ENCODE peak calls at places on chromosomes 11 and 22, in seven cellular contexts. L is osteocyte, E is CD14-positive monocyte, O is foreskin fibroblast, Z is DND-41, V is body of pancreas, A is AG10803. C is an unnamed sample.

GRCh38 chr22:50569041-50569459 is 6.3 kb upstream of the SYCE3 start:
- DNase-seq in Z (no peak), A (no peak), E (no peak), O (no peak), V (peak), L (no peak), C (no peak)

GRCh38 chr11:32353884-32354283 is 81.5 kb downstream of the WT1 start:
- DNase-seq in O (no peak), V (no peak), E (no peak), L (no peak), A (no peak), Z (no peak), C (no peak)

GRCh38 chr22:36644333-36644757 is 59.2 kb downstream of the CACNG2 start:
- DNase-seq in Z (peak), E (no peak), L (peak), A (peak), V (peak), O (peak), C (peak)

GRCh38 chr22:17655289-17655688 is 16.7 kb downstream of the BCL2L13 start:
- DNase-seq in V (no peak), E (no peak), Z (no peak), L (no peak), A (no peak), O (no peak), C (no peak)

GRCh38 chr11:3614742-3615171 is 27.0 kb downstream of the ART5 start:
- DNase-seq in V (no peak), A (peak), E (peak), Z (peak), L (no peak), O (peak), C (peak)

GRCh38 chr11:106133529-106133928 is 56.1 kb downstream of the AASDHPPT start:
- DNase-seq in Z (no peak), L (no peak), O (peak), A (no peak), E (no peak), V (no peak), C (no peak)

GRCh38 chr11:63767415-63768231 is 952 bp downstream of the ZFTA start:
- DNase-seq in E (peak), A (peak), O (peak), L (no peak), Z (peak), V (peak), C (peak)

GRCh38 chr11:70650075-70650909 is 252.0 kb downstream of the CTTN start:
- DNase-seq in Z (peak), A (peak), V (peak), E (no peak), L (no peak), O (peak), C (peak)

GRCh38 chr11:8105666-8106065 is 24.7 kb downstream of the TUB start:
- DNase-seq in O (no peak), A (no peak), E (no peak), L (no peak), V (no peak), Z (no peak), C (no peak)

GRCh38 chr11:2885017-2885675 is 429 bp downstream of the CDKN1C start:
- DNase-seq in E (no peak), L (no peak), V (peak), A (peak), O (peak), Z (no peak), C (peak)

GRCh38 chr22:42970029-42970428 is 44.9 kb downstream of the PACSIN2 start:
- DNase-seq in O (no peak), L (no peak), A (no peak), Z (no peak), E (no peak), V (no peak), C (peak)

GRCh38 chr22:41094036-41094435 is 1.6 kb downstream of the EP300 start:
- DNase-seq in Z (peak), V (no peak), A (peak), L (no peak), O (peak), E (no peak), C (peak)

GRCh38 chr22:26923498-26923897 is 266.1 kb downstream of the MIAT start:
- DNase-seq in L (no peak), O (no peak), V (no peak), A (no peak), Z (no peak), E (no peak), C (no peak)

GRCh38 chr11:70604221-70604620 is 205.9 kb downstream of the CTTN start:
- DNase-seq in E (no peak), Z (no peak), O (no peak), V (no peak), A (no peak), L (no peak), C (no peak)

GRCh38 chr11:73851046-73851764 is 25.4 kb downstream of the COA4 start:
- DNase-seq in O (no peak), E (no peak), L (no peak), V (no peak), A (no peak), Z (no peak), C (no peak)

GRCh38 chr11:72228229-72228843 is 3.8 kb downstream of the INPPL1 start:
- DNase-seq in V (no peak), O (no peak), E (no peak), Z (no peak), L (peak), A (no peak), C (no peak)

GRCh38 chr11:15816270-15816871 is 540.0 kb downstream of the SOX6 start:
- DNase-seq in O (peak), L (peak), V (no peak), A (peak), E (peak), Z (no peak), C (peak)

GRCh38 chr11:44258190-44258489 is 51.8 kb downstream of the ALX4 start:
- DNase-seq in E (no peak), O (peak), L (peak), V (no peak), Z (no peak), A (peak), C (no peak)

GRCh38 chr22:30606455-30607299 is at the start of gene TCN2:
- DNase-seq in V (peak), O (peak), A (peak), E (peak), L (no peak), Z (no peak), C (peak)

GRCh38 chr11:10489444-10489785 is 34.4 kb downstream of the AMPD3 start:
- DNase-seq in L (no peak), O (no peak), E (no peak), A (no peak), Z (no peak), V (no peak), C (peak)

GRCh38 chr11:10488581-10489443 is 33.7 kb downstream of the AMPD3 start:
- DNase-seq in E (no peak), O (no peak), A (no peak), L (peak), V (no peak), Z (no peak), C (peak)

GRCh38 chr11:10490032-10490397 is 35.0 kb downstream of the AMPD3 start:
- DNase-seq in V (no peak), L (peak), O (no peak), A (no peak), E (no peak), Z (no peak), C (peak)

GRCh38 chr11:10492084-10492483 is 37.0 kb downstream of the AMPD3 start:
- DNase-seq in E (no peak), L (no peak), Z (no peak), O (peak), V (no peak), A (peak), C (no peak)

DNA sequence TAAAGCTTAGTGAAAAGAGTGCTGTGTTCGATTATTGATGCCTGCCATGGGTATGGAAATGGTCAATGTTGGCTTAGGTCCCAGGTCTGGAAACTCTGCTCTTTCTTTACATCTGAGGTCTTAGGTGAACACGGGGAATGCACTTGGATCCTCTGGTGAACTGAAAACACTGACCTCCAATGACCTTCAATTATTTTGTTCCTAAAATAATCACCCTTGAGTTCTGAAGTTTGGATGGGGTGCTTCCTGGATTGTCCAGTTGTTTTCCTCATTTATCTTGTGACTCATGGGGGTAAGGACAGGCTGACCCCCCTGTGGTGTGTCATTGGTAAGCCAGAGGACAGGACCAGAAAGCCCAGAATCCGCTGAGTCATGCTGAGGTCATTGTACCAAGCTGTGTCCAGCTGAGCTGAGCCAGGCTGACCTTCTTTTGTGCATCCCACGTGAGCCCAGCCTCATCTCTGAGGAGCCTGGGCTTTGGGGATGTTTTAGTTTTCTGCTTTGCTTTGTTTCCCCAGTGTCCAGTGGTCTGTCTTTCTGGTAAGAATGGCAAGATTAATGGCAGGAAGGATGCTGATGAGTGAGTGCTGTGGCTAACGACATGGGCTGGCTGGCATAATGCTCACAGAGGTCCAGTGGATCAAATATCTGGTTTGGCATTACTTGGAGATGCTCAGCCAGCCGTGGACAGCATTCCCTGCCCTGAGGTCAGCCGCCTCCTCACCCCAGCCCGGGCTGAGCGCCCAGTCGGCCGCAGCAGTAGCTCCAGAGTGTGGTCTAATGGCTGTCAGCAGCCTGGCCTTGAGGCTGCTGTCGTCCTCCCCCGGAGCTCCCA is 35.6 kb downstream of the AMPD3 start:
- DNase-seq in L (peak), E (peak), V (peak), Z (no peak), A (peak), O (peak), C (no peak)
- TF ChIP-seq CTCF in L (no peak), E (no peak), V (no peak), Z (no peak), A (no peak), O (no peak), C (no peak)

DNA sequence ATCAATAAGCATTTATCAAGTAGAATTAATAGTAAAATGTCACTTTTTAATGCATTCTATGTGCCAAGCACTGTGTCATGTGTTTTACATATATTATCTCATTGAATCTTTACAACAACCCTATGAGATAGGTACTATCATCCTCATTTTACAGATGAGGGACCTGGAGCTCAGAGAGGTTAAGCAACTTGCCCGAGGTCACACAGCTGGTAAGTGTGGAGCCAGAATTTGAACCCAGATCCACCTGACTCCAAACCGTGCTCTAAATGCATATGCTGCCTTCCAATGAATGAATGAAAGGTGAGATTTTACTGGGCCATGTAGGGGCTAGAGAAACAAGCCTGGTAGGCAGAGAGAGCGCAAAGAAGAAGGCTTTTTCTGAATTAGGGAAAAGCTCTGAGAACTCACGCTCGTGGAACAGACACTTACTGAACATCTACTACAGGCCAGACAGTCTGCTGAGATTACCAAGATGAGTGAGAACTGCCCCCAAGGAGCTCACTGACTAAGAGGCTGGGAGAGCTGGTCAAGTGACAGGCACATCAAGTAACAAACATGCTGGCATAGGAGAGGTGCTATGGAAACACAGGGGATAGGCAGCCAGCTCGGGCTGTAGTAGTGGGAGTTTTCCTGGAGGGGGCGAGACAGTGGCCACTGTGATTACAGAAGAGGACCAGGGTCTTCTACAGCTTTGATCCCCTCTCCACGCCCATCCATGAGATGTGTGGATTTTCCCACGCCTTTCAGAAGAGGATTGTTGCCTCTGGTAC is 4.4 kb downstream of the ABCG4 start:
- DNase-seq in Z (no peak), E (no peak), L (no peak), V (no peak), A (no peak), O (no peak), C (no peak)
- TF ChIP-seq CTCF in Z (peak), E (peak), L (no peak), V (no peak), A (no peak), O (no peak), C (no peak)

GRCh38 chr22:46087816-46088277 is 62.5 kb upstream of the PPARA start:
- DNase-seq in V (peak), Z (peak), L (no peak), O (peak), E (no peak), A (peak), C (no peak)
- TF ChIP-seq CTCF in V (no peak), Z (no peak), L (no peak), O (no peak), E (no peak), A (no peak), C (no peak)

DNA sequence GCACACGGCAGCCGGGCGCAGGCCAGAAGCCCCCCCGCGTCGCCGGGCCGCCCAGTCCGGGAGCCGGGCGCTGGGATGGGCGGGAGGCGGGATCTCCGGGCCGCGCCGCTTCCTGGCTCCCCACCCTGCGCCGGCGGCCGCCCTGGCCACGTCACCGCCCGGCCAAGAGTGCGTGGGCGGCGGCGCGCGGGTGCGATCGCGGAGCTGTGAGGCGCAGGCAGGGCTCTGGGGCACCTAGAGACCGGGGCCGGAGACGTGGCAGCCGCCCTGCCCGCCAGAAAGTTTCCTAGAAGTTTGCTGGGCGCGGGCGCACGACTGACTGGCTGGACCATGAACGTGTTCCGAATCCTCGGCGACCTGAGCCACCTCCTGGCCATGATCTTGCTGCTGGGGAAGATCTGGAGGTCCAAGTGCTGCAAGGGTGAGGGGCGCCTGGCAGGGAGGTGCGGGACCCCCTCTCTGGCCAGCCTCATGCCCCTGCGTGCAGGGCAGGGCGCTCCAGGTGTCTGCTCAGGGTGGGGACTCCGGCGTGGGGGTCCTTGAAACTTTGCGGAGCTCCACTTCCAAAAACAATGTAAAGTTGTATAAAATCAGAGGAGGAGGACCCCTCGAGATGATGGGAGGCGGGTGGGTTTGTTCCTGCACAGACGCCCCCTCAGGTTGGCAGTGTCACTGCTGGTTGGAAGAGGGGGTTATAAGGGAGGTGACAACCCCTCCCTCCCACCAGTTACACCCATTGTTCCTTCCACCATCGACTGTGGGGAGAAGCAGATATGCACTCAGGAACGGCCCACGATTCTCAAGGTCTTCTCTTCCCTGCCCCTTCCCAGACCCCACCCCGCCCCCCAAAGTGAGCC is at the start of gene KDELR3:
- DNase-seq in Z (no peak), E (no peak), V (peak), O (peak), A (peak), L (no peak), C (peak)
- TF ChIP-seq CTCF in Z (peak), E (no peak), V (peak), O (no peak), A (peak), L (peak), C (peak)

GRCh38 chr11:74871037-74871436 is 77.9 kb downstream of the XRRA1 start:
- DNase-seq in L (no peak), V (no peak), O (no peak), E (no peak), Z (no peak), A (no peak), C (no peak)

GRCh38 chr11:74866557-74866956 is 82.3 kb downstream of the XRRA1 start:
- DNase-seq in O (no peak), V (no peak), A (no peak), L (no peak), E (no peak), Z (no peak), C (no peak)

DNA sequence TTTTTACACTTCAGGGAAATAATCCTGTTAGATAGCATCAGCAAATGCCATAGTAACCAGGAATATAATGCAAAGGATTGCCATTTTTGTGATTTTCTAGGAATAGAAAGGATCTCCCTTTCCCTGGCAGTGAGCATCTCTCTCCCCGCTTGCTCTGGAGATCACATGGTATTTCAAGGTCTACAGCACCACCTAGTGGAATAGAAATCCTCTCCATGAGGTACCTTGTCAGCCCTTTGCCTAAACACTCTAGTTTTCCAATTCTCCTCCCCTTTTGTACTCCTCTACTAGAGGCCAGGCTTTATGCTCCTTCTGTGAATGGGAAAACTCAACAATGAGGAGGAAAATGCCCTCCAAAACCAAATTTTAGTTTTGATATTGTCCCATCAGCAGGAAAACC is 78.4 kb downstream of the XRRA1 start:
- DNase-seq in E (no peak), O (peak), Z (no peak), A (peak), V (no peak), L (no peak), C (no peak)
- TF ChIP-seq CTCF in E (peak), O (peak), Z (peak), A (peak), V (no peak), L (no peak), C (peak)

DNA sequence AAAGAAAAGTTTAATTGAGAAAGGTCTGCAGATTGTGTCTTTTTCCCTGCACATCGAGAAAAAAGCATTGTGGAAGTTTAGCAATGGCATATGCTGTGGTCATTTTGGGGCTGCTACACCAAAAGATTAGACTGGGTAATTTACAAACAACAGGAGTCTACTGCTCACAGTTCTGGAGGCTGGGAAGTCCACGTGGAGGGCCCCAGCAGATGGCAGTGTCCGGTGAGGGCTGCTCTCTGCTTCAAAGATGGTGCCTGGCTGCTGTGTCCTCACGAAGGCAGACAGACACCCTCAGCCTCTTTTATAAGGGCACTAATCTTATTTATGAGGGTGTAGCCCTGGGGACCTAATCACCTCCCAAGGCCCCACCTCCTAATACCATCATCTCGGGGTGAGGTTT is 21.1 kb downstream of the PHF21B start:
- DNase-seq in L (no peak), Z (no peak), V (no peak), O (no peak), A (no peak), E (no peak), C (peak)
- TF ChIP-seq CTCF in L (peak), Z (peak), V (no peak), O (peak), A (peak), E (no peak), C (no peak)

C was measured in activated CD8-positive, alpha-beta T cell treated with anti-CD3 and anti-CD28 coated beads for 36 hours.